ENCODE peak calls at places on chromosomes 4 and X, in six cellular contexts. R, A, S, V, M and J are unnamed samples.

GRCh38 chrX:138986866-138987265 is 275.3 kb upstream of the FGF13 start:
- DNase-seq in M (no peak), A (no peak), V (peak; percentile 5), R (no peak), S (no peak), J (no peak)

GRCh38 chr4:168550071-168550766 is 53.4 kb downstream of the PALLD start:
- DNase-seq in R (no peak), V (no peak), M (no peak), S (peak; percentile 31), A (no peak), J (no peak)

GRCh38 chr4:6727081-6727942 is 11.3 kb downstream of the BLOC1S4 start:
- DNase-seq in R (peak; percentile 67), A (no peak), S (no peak), V (no peak), M (peak; percentile 54), J (peak; percentile 67)

GRCh38 chrX:20265726-20266681 is 705 bp downstream of the RPS6KA3 start:
- DNase-seq in A (no peak), R (no peak), S (peak; percentile 12), V (peak; percentile 35), M (peak; percentile 22), J (peak; percentile 26)

GRCh38 chr4:11821774-11822430 is 393.2 kb upstream of the HS3ST1 start:
- DNase-seq in R (peak; percentile 21), S (no peak), A (peak; percentile 19), V (no peak), M (no peak), J (peak; percentile 60)

GRCh38 chrX:253451-254297 is 27.5 kb upstream of the PLCXD1 start:
- DNase-seq in S (no peak), V (no peak), M (no peak), A (no peak), R (no peak), J (no peak)

GRCh38 chrX:68083510-68083909 is 349.8 kb downstream of the OPHN1 start:
- DNase-seq in M (no peak), A (no peak), R (no peak), S (peak; percentile 7), V (no peak), J (no peak)

GRCh38 chrX:69031181-69031580 is 134.1 kb downstream of the PJA1 start:
- DNase-seq in S (no peak), R (peak; percentile 21), M (no peak), V (no peak), A (no peak), J (peak; percentile 71)

GRCh38 chr4:138078751-138079150 is 163.4 kb downstream of the SLC7A11 start:
- DNase-seq in V (no peak), S (no peak), A (no peak), M (no peak), R (no peak), J (no peak)

GRCh38 chr4:158805628-158806471 is 37.0 kb downstream of the FNIP2 start:
- DNase-seq in A (no peak), M (peak; percentile 79), V (peak; percentile 81), S (no peak), R (no peak), J (no peak)

GRCh38 chrX:68929332-68930150 is 100.7 kb downstream of the EFNB1 start:
- DNase-seq in R (no peak), S (peak; percentile 85), V (peak; percentile 28), M (peak; percentile 62), A (no peak), J (no peak)

GRCh38 chrX:78105944-78106650 is 2.0 kb downstream of the PGK1 start:
- DNase-seq in A (no peak), M (no peak), S (no peak), R (no peak), V (no peak), J (no peak)

GRCh38 chr4:48367016-48367415 is 25.7 kb downstream of the SLAIN2 start:
- DNase-seq in S (no peak), V (peak; percentile 10), M (no peak), R (no peak), A (no peak), J (no peak)

GRCh38 chr4:85777908-85778808 is 303.2 kb downstream of the ARHGAP24 start:
- DNase-seq in R (no peak), A (no peak), V (peak; percentile 78), M (peak; percentile 60), S (no peak), J (no peak)

GRCh38 chr4:85780664-85781063 is 305.7 kb downstream of the ARHGAP24 start:
- DNase-seq in V (no peak), S (no peak), R (no peak), A (no peak), M (peak; percentile 88), J (no peak)

GRCh38 chr4:85776579-85776978 is 301.6 kb downstream of the ARHGAP24 start:
- DNase-seq in R (no peak), A (no peak), S (peak; percentile 71), V (no peak), M (peak; percentile 43), J (no peak)

GRCh38 chr4:85779165-85779564 is 304.2 kb downstream of the ARHGAP24 start:
- DNase-seq in M (peak; percentile 77), S (peak; percentile 62), R (no peak), V (no peak), A (no peak), J (no peak)

GRCh38 chr4:85778809-85779124 is 303.8 kb downstream of the ARHGAP24 start:
- DNase-seq in M (peak; percentile 69), A (no peak), V (no peak), R (no peak), S (peak; percentile 38), J (no peak)
- H2BK5ac ChIP-seq in M (no peak overlapping the region), A (no peak overlapping the region), V (no peak overlapping the region), R (no peak overlapping the region), S (peak overlapping the region; percentile 98), J (no peak overlapping the region)

GRCh38 chr4:72864898-72865297 is 204.6 kb downstream of the COX18 start:
- DNase-seq in S (no peak), M (no peak), V (no peak), R (no peak), A (no peak), J (no peak)
- H3K14ac ChIP-seq in S (no peak overlapping the region), M (no peak overlapping the region), V (no peak overlapping the region), R (no peak overlapping the region), A (no peak overlapping the region), J (no peak overlapping the region)

DNA sequence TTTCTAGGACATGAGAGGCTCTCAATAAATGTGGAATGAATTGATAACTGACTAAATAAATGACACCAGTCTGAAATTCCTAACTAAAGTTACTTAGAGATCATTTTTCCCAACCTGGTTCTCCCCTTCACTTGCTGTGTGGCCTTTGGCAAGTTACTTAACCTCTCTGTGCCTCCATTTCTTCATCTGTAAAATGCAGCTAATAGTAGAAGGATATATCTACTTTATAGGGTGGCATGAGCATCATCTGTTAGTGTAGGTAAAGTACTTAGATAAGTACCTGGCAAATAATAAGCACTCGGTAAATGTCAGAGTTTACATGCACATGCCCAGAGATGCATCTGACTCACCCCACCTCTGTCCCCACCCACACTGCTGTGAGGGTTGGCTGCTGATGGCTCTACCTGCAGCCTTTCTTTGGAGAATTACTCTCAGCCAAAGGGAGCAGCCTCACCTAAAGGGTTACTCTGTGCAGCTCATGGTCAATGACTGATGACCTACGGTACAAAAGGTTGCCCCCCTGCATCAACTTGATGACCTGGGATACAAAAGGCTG is 139.3 kb downstream of the CHIC2 start:
- DNase-seq in M (no peak), V (no peak), R (no peak), A (no peak), S (no peak), J (no peak)
- H2BK5ac ChIP-seq in M (no peak overlapping the region), V (no peak overlapping the region), R (no peak overlapping the region), A (no peak overlapping the region), S (no peak overlapping the region), J (no peak overlapping the region)

DNA sequence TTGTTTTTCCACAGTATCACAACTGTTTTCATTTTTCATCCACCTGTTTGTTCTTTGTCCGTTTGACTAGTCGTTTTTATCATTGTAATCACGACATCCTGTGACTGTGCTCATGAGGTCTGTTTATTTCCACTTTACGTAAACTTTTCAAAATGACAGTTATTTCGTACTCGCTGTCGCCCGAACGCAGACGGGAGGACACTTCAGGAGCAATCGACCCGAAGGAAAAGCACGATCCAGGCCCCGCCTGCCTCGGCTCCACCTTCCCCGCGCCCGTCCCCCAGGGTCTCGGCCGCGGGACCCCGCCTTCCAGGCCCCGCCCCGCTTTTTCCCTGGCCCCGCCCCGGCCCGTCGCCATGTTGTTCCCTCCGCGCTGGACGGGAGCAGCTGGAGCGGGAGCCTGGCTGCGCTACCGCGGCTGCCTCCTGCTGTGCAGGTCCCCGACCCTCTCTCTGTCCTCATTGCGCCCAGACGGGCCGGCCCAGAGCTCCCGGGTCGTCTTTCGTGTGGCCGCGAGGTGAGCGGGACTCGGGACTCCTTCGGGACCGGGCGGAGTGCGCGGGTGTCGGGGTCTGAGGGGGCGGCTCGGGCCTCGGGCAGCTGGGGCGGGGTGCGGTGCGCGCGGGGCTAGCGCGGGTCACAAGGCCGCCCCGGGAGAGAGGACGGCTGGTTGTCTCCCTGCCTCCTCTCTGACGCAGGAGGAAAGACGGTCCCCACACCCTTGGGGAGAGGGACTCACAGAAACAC is at the start of gene RAB9A:
- DNase-seq in R (peak; percentile 62), A (peak; percentile 9), V (peak; percentile 78), S (peak; percentile 68), M (peak; percentile 79), J (peak; percentile 81)
- H3K14ac ChIP-seq in R (no peak within 1 kb of the TSS), A (no peak within 1 kb of the TSS), V (peak within 1 kb of the TSS; percentile 93), S (peak within 1 kb of the TSS; percentile 85), M (no peak within 1 kb of the TSS), J (peak within 1 kb of the TSS; percentile 36)

GRCh38 chr4:40672528-40673522 is 43.2 kb upstream of the RBM47 start:
- DNase-seq in V (peak; percentile 97), M (peak; percentile 99), A (peak; percentile 17), R (peak; percentile 79), S (peak; percentile 99), J (peak; percentile 60)
- H2BK5ac ChIP-seq in V (peak overlapping the region; percentile 96), M (peak overlapping the region; percentile 74), A (peak overlapping the region; percentile 67), R (peak overlapping the region; percentile 83), S (peak overlapping the region; percentile 95), J (peak overlapping the region; percentile 42)

GRCh38 chr4:111849726-111850284 is 295.4 kb upstream of the FAM241A start:
- DNase-seq in A (no peak), M (peak; percentile 42), V (no peak), R (no peak), S (no peak), J (no peak)

GRCh38 chr4:111855308-111855707 is 289.9 kb upstream of the FAM241A start:
- DNase-seq in V (no peak), A (no peak), M (no peak), R (no peak), S (no peak), J (no peak)

DNA sequence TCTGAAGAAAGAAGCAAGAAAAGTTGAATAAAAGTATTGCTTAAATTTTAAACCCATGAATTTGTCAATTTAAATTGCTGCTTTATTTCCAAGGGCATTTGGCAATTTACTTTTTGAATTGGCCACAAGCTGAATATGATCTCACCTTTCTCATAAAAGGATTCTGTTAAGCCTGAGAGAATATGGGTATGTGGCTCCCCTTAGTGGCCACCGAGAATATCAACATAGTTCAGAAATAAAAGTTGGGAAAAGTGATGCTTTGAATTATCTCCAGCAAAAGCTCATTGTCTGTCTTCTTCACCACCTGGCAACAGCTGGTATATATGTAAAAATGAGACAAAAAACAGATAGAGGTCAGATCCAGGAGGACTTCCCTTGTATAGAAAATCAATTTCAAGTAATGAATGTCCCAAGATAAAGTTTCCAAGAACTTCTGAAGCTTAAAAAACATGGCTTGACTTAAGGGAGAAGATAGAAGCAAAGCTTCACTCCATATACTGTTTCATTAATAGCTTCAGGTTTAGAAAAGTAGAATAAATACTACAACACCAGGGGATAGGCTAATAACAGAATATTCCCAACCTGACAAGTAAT is 290.7 kb upstream of the FAM241A start:
- DNase-seq in M (peak; percentile 52), V (peak; percentile 58), A (no peak), R (peak; percentile 21), S (peak; percentile 30), J (no peak)
- H3K14ac ChIP-seq in M (no peak overlapping the region), V (no peak overlapping the region), A (no peak overlapping the region), R (no peak overlapping the region), S (no peak overlapping the region), J (no peak overlapping the region)

GRCh38 chrX:39065051-39065871 is 264.0 kb downstream of the MID1IP1 start:
- DNase-seq in R (peak; percentile 61), A (peak; percentile 19), V (no peak), M (no peak), S (no peak), J (peak; percentile 73)
- H2BK5ac ChIP-seq in R (no peak overlapping the region), A (peak overlapping the region; percentile 83), V (no peak overlapping the region), M (no peak overlapping the region), S (no peak overlapping the region), J (no peak overlapping the region)